ENCODE peak calls at places on chromosomes 1 and 21, in four cellular contexts. C is tibial artery, N is T-helper 2 cell, T is HEK293T. J is an unnamed sample.

GRCh38 chr21:39332175-39332574 is 16.7 kb downstream of the HMGN1 start:
- DNase-seq in C (no peak), N (no peak), T (no peak), J (no peak)

GRCh38 chr1:218425647-218426342 is 80.7 kb downstream of the TGFB2 start:
- DNase-seq in C (no peak), N (no peak), T (no peak), J (no peak)

GRCh38 chr1:115052454-115053083 is 22.9 kb downstream of the TSHB start:
- DNase-seq in C (peak), N (peak), T (peak), J (peak)

GRCh38 chr21:35882791-35883240 is 177.5 kb downstream of the SETD4 start:
- DNase-seq in C (no peak), N (no peak), T (no peak), J (no peak)

GRCh38 chr1:197181982-197182381 is 35.5 kb upstream of the ASPM start:
- DNase-seq in C (no peak), N (no peak), T (no peak), J (no peak)

GRCh38 chr1:181783208-181783607 is 278.3 kb downstream of the ZNF648 start:
- DNase-seq in C (no peak), N (no peak), T (no peak), J (no peak)

GRCh38 chr1:75908717-75909152 is 23.5 kb downstream of the ASB17 start:
- DNase-seq in C (no peak), N (no peak), T (peak), J (no peak)

GRCh38 chr1:52769346-52770033 is 43.2 kb downstream of the ZYG11B start:
- DNase-seq in C (no peak), N (no peak), T (no peak), J (no peak)

GRCh38 chr1:226984521-226985238 is 44.6 kb downstream of the COQ8A start:
- DNase-seq in C (no peak), N (no peak), T (no peak), J (no peak)

GRCh38 chr21:36783612-36784383 is 84.9 kb downstream of the SIM2 start:
- DNase-seq in C (no peak), N (no peak), T (no peak), J (no peak)

GRCh38 chr1:173341307-173341706 is 134.2 kb upstream of the TNFSF4 start:
- DNase-seq in C (peak), N (no peak), T (no peak), J (no peak)

GRCh38 chr1:232393010-232393833 is 236.7 kb downstream of the SIPA1L2 start:
- DNase-seq in C (no peak), N (no peak), T (no peak), J (no peak)

GRCh38 chr21:27570306-27570868 is 603.5 kb upstream of the ADAMTS5 start:
- DNase-seq in C (peak), N (no peak), T (no peak), J (no peak)

GRCh38 chr1:77533660-77534295 is 148.7 kb downstream of the ZZZ3 start:
- DNase-seq in C (no peak), N (peak), T (peak), J (peak)

GRCh38 chr1:39659538-39659937 is 12.4 kb downstream of the NT5C1A start:
- DNase-seq in C (no peak), N (no peak), T (no peak), J (no peak)

GRCh38 chr1:109298666-109299086 is 8.1 kb downstream of the MYBPHL start:
- DNase-seq in C (no peak), N (no peak), T (no peak), J (no peak)

GRCh38 chr1:44811714-44812151 is 3.4 kb downstream of the BTBD19 start:
- DNase-seq in C (peak), N (no peak), T (no peak), J (no peak)

GRCh38 chr1:6259491-6260362 is 1.2 kb downstream of the GPR153 start:
- DNase-seq in C (peak), N (peak), T (peak), J (peak)

GRCh38 chr1:46086581-46086980 is 45.8 kb downstream of the PIK3R3 start:
- DNase-seq in C (no peak), N (no peak), T (no peak), J (no peak)

GRCh38 chr21:21806711-21807597 is 808.7 kb downstream of the NCAM2 start:
- DNase-seq in C (no peak), N (no peak), T (no peak), J (no peak)

GRCh38 chr1:88878731-88879130 is 12.6 kb downstream of the GTF2B start:
- DNase-seq in C (no peak), N (no peak), T (no peak), J (no peak)

GRCh38 chr1:241990040-241990439 is 8.9 kb downstream of the MAP1LC3C start:
- DNase-seq in C (peak), N (no peak), T (peak), J (no peak)

GRCh38 chr1:36937371-36937770 is 96.9 kb downstream of the GRIK3 start:
- DNase-seq in C (no peak), N (no peak), T (no peak), J (no peak)

GRCh38 chr1:54596756-54597155 is 26.6 kb downstream of the FAM151A start:
- DNase-seq in C (no peak), N (no peak), T (no peak), J (no peak)

J was measured in CD8-positive, alpha-beta memory T cell.